ENCODE peak calls at places on chromosome 1, in ten cellular contexts. H is cardiac muscle cell; S is testis; A is left ventricle myocardium inferior; J is skeletal muscle cell; O is coronary artery; M is AG10803; W is aorta; C is fibroblast of lung; Y is effector memory CD4-positive, alpha-beta T cell. F is an unnamed sample.
A peak's percentile ranks its signal among the peaks of the same experiment; 100 is the strongest.

GRCh38 chr1:210588357-210588756 is 259.7 kb downstream of the HHAT start:
- DNase-seq in O (no peak), H (no peak), Y (no peak), C (no peak), S (no peak), W (no peak), J (no peak), M (no peak), A (no peak), F (no peak)

GRCh38 chr1:63847308-63847910 is 73.6 kb downstream of the ROR1 start:
- DNase-seq in M (no peak), H (no peak), S (no peak), C (no peak), J (no peak), W (no peak), A (no peak), O (no peak), Y (no peak), F (no peak)

GRCh38 chr1:159799446-159799985 is 2.6 kb upstream of the FCRL6 start:
- DNase-seq in M (peak; percentile 29), Y (no peak), O (no peak), W (no peak), S (no peak), H (no peak), C (no peak), J (no peak), A (no peak), F (no peak)

GRCh38 chr1:12658531-12659453 is 14.9 kb downstream of the AADACL4 start:
- DNase-seq in W (peak; percentile 74), Y (peak; percentile 34), J (no peak), A (peak; percentile 67), S (peak; percentile 86), O (peak; percentile 78), H (peak; percentile 74), C (peak; percentile 56), M (peak; percentile 66), F (peak; percentile 55)

GRCh38 chr1:218362418-218363076 is 17.4 kb downstream of the TGFB2 start:
- DNase-seq in S (no peak), A (no peak), H (no peak), O (no peak), J (no peak), C (no peak), W (no peak), Y (no peak), M (no peak), F (no peak)

GRCh38 chr1:202011994-202012393 is 1.6 kb downstream of the ELF3 start:
- DNase-seq in C (no peak), M (no peak), A (no peak), S (no peak), Y (no peak), O (no peak), H (no peak), W (no peak), J (no peak), F (no peak)

GRCh38 chr1:203610061-203610460 is 16.6 kb upstream of the ATP2B4 start:
- DNase-seq in S (no peak), W (no peak), O (no peak), C (no peak), Y (no peak), H (no peak), A (no peak), M (no peak), J (no peak), F (no peak)

GRCh38 chr1:47875831-47876586 is 121.2 kb downstream of the TRABD2B start:
- DNase-seq in M (no peak), J (no peak), Y (no peak), A (no peak), H (peak; percentile 93), C (no peak), W (no peak), O (no peak), S (no peak), F (no peak)

GRCh38 chr1:150577557-150578277 is 1.7 kb downstream of the MCL1 start:
- DNase-seq in Y (no peak), C (peak; percentile 34), J (no peak), S (no peak), A (no peak), H (no peak), M (peak; percentile 61), W (no peak), O (no peak), F (no peak)

GRCh38 chr1:45864765-45865164 is 61.4 kb downstream of the MAST2 start:
- DNase-seq in A (no peak), S (no peak), Y (no peak), O (no peak), M (no peak), W (no peak), J (no peak), C (peak; percentile 29), H (no peak), F (no peak)

GRCh38 chr1:94004924-94005323 is 95.7 kb upstream of the GCLM start:
- DNase-seq in M (no peak), S (no peak), W (no peak), O (no peak), Y (no peak), A (no peak), C (peak; percentile 75), H (no peak), J (peak; percentile 60), F (no peak)

GRCh38 chr1:34746785-34747637 is 7.8 kb upstream of the GJB5 start:
- DNase-seq in O (no peak), H (no peak), S (no peak), J (no peak), C (no peak), Y (no peak), W (no peak), M (no peak), A (no peak), F (no peak)

GRCh38 chr1:171142081-171142450 is 43.0 kb upstream of the FMO2 start:
- DNase-seq in J (peak; percentile 68), O (peak; percentile 86), C (peak; percentile 54), M (peak; percentile 90), Y (no peak), W (peak; percentile 68), H (no peak), S (peak; percentile 69), A (peak; percentile 48), F (peak; percentile 36)
- H3K4me3 ChIP-seq in J (no peak overlapping the region), O (peak overlapping the region; percentile 51), C (no peak overlapping the region), M (no peak overlapping the region), Y (no peak overlapping the region), W (no peak overlapping the region), H (no peak overlapping the region), S (no peak overlapping the region), A (peak overlapping the region; percentile 34), F (no peak overlapping the region)

GRCh38 chr1:66242646-66243547 is 291.1 kb upstream of the SGIP1 start:
- DNase-seq in Y (peak; percentile 50), J (no peak), H (peak; percentile 90), O (peak; percentile 86), A (peak; percentile 78), S (peak; percentile 90), C (peak; percentile 86), M (peak; percentile 84), W (peak; percentile 90), F (peak; percentile 71)

GRCh38 chr1:66240491-66241484 is 293.2 kb upstream of the SGIP1 start:
- DNase-seq in H (peak; percentile 14), M (no peak), O (no peak), Y (no peak), W (no peak), S (no peak), A (no peak), C (peak; percentile 28), J (no peak), F (no peak)

GRCh38 chr1:66244429-66244828 is 289.5 kb upstream of the SGIP1 start:
- DNase-seq in J (no peak), C (peak; percentile 46), Y (no peak), A (no peak), O (no peak), W (no peak), H (no peak), M (peak; percentile 57), S (no peak), F (no peak)

GRCh38 chr1:66246371-66247262 is 287.3 kb upstream of the SGIP1 start:
- DNase-seq in W (no peak), O (no peak), J (no peak), M (no peak), H (no peak), A (no peak), C (peak; percentile 51), S (no peak), Y (no peak), F (no peak)

DNA sequence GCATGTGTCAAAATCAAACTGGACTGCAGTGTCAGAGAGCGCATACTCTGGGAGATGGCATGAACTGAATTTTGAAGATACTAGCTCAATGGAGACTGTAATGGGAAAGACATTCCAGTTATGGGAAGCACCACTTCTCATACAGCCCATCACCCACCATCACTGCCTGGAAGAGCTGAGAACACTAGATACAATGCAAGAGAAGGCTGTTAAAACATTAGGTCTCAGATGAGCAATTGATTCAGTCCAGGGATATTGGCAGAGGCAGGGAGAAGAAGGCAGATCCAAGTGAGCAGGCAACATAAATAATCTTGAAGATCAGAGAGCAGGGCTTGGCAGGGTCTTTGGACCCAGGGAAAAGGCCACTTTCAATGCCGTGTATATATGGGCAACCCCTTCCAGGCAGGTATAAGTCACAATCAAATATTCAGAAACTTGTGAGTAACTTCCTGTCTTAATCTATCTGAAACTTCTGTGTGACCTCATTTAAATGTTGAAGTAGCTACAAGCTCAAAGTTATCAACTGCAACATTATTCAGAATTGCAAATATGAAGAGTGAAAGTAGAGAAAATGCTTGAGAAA is 290.3 kb upstream of the SGIP1 start:
- DNase-seq in J (no peak), C (peak; percentile 46), H (no peak), Y (no peak), O (no peak), S (no peak), W (no peak), A (no peak), M (no peak), F (no peak)
- H3K4me3 ChIP-seq in J (no peak overlapping the region), C (no peak overlapping the region), H (no peak overlapping the region), Y (no peak overlapping the region), O (no peak overlapping the region), S (no peak overlapping the region), W (no peak overlapping the region), A (no peak overlapping the region), M (no peak overlapping the region), F (no peak overlapping the region)

GRCh38 chr1:180157576-180158057 is 2.9 kb downstream of the QSOX1 start:
- DNase-seq in A (no peak), O (no peak), W (no peak), H (no peak), M (no peak), J (no peak), C (no peak), Y (no peak), S (no peak), F (no peak)
- H3K4me3 ChIP-seq in A (peak overlapping the region; percentile 100), O (peak overlapping the region; percentile 99), W (no peak overlapping the region), H (no peak overlapping the region), M (peak overlapping the region; percentile 3), J (no peak overlapping the region), C (peak overlapping the region; percentile 93), Y (no peak overlapping the region), S (no peak overlapping the region), F (peak overlapping the region; percentile 100)

DNA sequence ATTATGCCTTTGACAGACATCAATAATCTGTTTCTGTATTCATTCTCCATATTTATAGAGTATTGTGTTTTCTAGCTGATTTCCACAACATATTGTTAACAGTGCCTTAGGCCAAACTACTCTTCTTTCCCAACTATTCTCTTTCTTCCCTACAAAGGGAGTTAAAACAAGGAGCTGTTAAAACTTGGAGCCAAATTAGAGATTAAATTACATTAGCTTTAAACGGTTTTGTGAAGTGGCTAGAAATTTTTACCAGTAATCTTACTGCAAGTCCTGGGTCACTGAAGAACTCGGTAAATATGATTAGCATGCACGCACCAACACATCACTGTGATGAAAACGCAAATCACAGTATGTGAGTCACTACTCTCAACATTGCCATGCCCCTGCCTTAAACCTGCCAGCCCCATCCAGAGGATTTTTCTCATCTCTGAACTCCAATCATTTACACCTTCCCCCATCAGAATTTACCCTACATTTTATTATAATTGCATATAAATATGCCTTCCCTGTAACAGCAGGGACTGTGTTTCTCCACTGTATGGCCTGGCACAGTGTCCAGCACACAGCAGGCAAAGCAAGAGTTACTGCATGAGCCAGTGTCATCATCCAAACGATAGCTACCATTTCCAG is 1.5 kb upstream of the PRDX6 start:
- DNase-seq in O (no peak), H (peak; percentile 9), A (no peak), Y (no peak), J (peak; percentile 56), C (peak; percentile 83), S (no peak), W (no peak), M (peak; percentile 72), F (no peak)
- H3K4me3 ChIP-seq in O (peak overlapping the region; percentile 79), H (peak overlapping the region; percentile 58), A (peak overlapping the region; percentile 89), Y (peak overlapping the region; percentile 86), J (peak overlapping the region; percentile 68), C (peak overlapping the region; percentile 66), S (peak overlapping the region; percentile 89), W (no peak overlapping the region), M (peak overlapping the region; percentile 74), F (peak overlapping the region; percentile 83)

F was measured in AG04450.